ENCODE peak calls at places on chromosomes 3 and 15, in five cellular contexts. F is SK-N-SH, R is stomach, H is HCT116, V is spleen. W is an unnamed sample. For H3K27me3, the result is how much of the 10 kb centered on the place peaks cover.

GRCh38 chr3:73656241-73656890 is 31.6 kb upstream of the PDZRN3 start:
- DNase-seq in V (no peak), H (no peak), R (no peak), F (no peak), W (peak)

GRCh38 chr15:40307421-40308165 is at the start of gene PLCB2:
- DNase-seq in H (no peak), F (no peak), R (no peak), V (peak), W (no peak)

GRCh38 chr3:52532517-52532837 is 1.2 kb downstream of the NT5DC2 start:
- DNase-seq in V (peak), R (peak), F (peak), H (no peak), W (no peak)

GRCh38 chr3:54121404-54122045 is 827 bp upstream of the CACNA2D3 start:
- DNase-seq in V (no peak), H (no peak), F (peak), R (no peak), W (no peak)

GRCh38 chr3:11306815-11307589 is 34.8 kb downstream of the ATG7 start:
- DNase-seq in V (no peak), H (no peak), F (no peak), R (no peak), W (no peak)

GRCh38 chr3:71721002-71721401 is 4.2 kb downstream of the EIF4E3 start:
- DNase-seq in V (no peak), R (no peak), F (no peak), H (no peak), W (no peak)

GRCh38 chr15:60407406-60407805 is 9.6 kb upstream of the ANXA2 start:
- DNase-seq in H (no peak), R (no peak), V (no peak), F (no peak), W (peak)

GRCh38 chr15:88982304-88982945 is 69.2 kb upstream of the MFGE8 start:
- DNase-seq in H (no peak), R (no peak), F (peak), V (no peak), W (no peak)

GRCh38 chr3:33578325-33579180 is 138.3 kb upstream of the UBP1 start:
- DNase-seq in V (no peak), R (no peak), F (no peak), H (no peak), W (peak)

GRCh38 chr15:56254270-56254669 is 10.6 kb upstream of the RFX7 start:
- DNase-seq in V (no peak), F (no peak), R (no peak), H (no peak), W (no peak)

GRCh38 chr3:183287301-183287971 is 34.4 kb downstream of the B3GNT5 start:
- DNase-seq in R (no peak), V (no peak), F (no peak), H (no peak), W (no peak)

GRCh38 chr3:25843332-25843731 is 53.4 kb downstream of the OXSM start:
- DNase-seq in H (no peak), F (no peak), R (no peak), V (no peak), W (no peak)

GRCh38 chr15:37098468-37099320 is 1.7 kb downstream of the MEIS2 start:
- DNase-seq in R (no peak), F (peak), H (no peak), V (peak), W (no peak)

GRCh38 chr15:99347609-99348008 is 96.3 kb downstream of the LRRC28 start:
- DNase-seq in H (no peak), V (no peak), F (no peak), R (no peak), W (no peak)

GRCh38 chr3:151047636-151048035 is 37.8 kb upstream of the MED12L start:
- DNase-seq in R (no peak), F (no peak), H (peak), V (no peak), W (no peak)

GRCh38 chr15:101309436-101310162 is 14.6 kb upstream of the SNRPA1 start:
- DNase-seq in V (peak), F (no peak), R (peak), H (no peak), W (no peak)

GRCh38 chr3:126147932-126148683 is 32.3 kb downstream of the ALDH1L1 start:
- DNase-seq in F (no peak), H (no peak), V (peak), R (no peak), W (no peak)

GRCh38 chr3:57227930-57228733 is 603 bp downstream of the APPL1 start:
- DNase-seq in V (peak), R (peak), H (no peak), F (peak), W (no peak)

GRCh38 chr3:46935989-46936620 is 40.4 kb downstream of the CCDC12 start:
- DNase-seq in V (peak), H (no peak), F (no peak), R (no peak), W (no peak)

GRCh38 chr15:35293353-35294130 is 208.4 kb upstream of the NANOGP8 start:
- DNase-seq in V (no peak), R (no peak), F (peak), H (peak), W (peak)

GRCh38 chr15:64137226-64137833 is 14.2 kb upstream of the SNX22 start:
- DNase-seq in F (no peak), V (peak), R (no peak), H (no peak), W (no peak)

GRCh38 chr15:90857883-90858443 is 10.4 kb upstream of the FURIN start:
- DNase-seq in H (no peak), V (no peak), R (no peak), F (no peak), W (no peak)

GRCh38 chr3:160448845-160449659 is 534 bp downstream of the TRIM59 start:
- DNase-seq in V (peak), F (peak), R (no peak), H (no peak), W (no peak)

GRCh38 chr3:29465836-29466235 is 185.0 kb downstream of the RBMS3 start:
- DNase-seq in R (no peak), H (no peak), F (peak), V (no peak), W (peak)

GRCh38 chr3:95438274-95438673 is 1375.4 kb downstream of the NSUN3 start:
- DNase-seq in V (no peak), F (no peak), H (no peak), R (no peak), W (no peak)

GRCh38 chr15:51629612-51630011 is 7.0 kb upstream of the DMXL2 start:
- DNase-seq in R (no peak), F (no peak), V (no peak), H (no peak), W (no peak)

GRCh38 chr3:190239325-190239724 is 82.9 kb downstream of the CLDN1 start:
- DNase-seq in V (no peak), H (no peak), F (no peak), R (no peak), W (no peak)

GRCh38 chr15:93027413-93027812 is 61.6 kb downstream of the RGMA start:
- DNase-seq in H (no peak), F (no peak), R (no peak), V (peak), W (no peak)

DNA sequence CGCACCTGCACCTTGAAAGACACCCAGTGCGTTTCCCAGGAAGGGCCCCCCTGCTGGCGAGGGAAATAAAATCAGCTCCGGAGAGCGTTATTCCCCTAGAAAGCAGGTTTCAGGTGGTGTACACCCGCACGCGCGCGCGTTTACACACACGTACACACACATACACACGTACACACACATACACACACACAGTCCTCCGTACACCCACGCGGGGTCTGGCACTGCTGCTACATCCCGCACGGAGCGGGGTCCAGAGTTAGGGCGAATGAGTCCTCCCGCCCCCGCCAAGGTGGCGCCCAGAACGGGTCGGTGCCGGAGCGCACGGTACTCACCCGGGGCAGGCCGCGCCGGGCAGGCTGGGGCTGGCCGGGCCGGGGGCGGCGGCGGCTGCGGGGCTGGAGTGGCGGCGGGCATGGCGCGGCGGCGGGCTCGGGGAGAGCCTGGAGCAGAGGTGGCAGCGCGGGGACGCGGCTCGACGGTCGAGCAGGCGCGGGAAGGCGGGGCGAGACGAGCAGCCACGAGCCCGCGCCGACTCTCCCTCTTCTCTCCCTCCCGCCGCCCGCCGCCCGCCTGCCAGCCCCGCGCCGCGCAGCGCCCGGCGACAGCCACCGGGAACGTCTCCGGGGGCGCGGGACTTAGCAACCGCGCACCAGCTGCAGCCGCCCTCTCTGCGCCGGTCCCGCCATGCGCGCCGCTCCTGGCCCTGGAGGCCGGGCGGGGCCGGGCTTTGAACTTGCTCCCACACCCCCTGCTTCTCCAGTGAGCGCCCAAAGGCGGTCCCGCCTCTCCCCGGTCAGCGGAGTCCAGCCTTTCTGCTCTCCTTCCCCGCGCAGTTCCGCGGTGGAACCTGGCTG is at the start of gene DCLK3:
- DNase-seq in F (peak), H (no peak), V (peak), R (no peak), W (no peak)
- H3K4me3 ChIP-seq in F (no peak), H (no peak), V (peak), R (peak), W (no peak)

DNA sequence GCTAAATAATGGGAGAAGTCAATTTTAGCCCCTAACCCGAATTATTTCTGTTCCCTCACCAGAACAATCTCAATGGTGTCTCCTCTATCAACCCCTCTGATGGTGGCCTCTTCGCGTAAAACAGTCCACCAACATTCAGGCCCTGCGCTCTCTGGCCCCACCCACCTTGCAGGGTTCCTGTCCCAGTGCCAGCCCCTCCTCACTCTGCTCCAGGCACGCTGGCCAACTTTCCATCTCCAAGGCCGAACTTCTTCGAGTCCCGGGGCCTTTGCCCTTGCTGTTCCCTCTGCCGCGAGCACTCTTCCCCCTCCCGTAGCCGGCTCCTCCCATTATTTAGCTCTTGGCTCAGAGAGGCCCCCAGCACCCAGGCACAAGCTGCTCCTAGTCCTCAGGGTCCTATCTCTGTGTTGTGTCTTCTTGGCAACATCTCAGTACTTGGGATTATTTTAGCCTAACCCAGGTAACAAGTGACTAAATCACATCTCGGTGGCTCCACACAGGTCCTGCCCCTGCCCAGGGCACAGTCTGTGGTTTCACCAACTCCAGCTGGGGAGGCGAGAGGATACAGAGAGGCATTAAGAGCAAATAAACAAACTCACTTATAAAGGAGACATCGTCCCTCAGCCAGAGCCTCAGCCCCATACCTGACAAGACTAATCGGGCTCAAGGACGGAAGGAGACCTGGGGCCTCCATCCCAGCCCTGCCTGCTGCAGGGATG is 19.6 kb upstream of the IQSEC1 start:
- DNase-seq in F (no peak), R (peak), V (no peak), H (no peak), W (no peak)
- TF ChIP-seq CTCF in F (no peak), R (no peak), V (no peak), H (no peak), W (no peak)

DNA sequence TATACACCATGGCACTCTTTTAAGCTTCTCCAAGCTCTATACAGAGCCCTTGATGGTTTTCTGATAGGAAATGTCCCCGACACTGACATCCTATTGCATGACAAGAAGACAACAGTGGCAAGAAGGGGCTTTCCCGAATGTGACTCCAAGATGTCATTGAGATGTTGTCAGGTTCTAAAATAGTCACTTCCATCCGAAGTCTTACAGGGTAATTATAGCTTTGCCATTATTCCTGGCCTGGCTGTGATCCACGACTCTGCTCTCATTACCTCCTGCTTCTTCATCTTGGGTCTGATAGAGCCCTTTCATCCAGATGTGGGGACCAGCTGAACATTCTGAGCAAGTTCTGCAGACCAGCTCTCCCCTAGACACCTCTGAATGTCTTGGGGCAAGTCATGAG is 40.6 kb upstream of the ADAMTS9 start:
- DNase-seq in H (no peak), F (no peak), R (no peak), V (no peak), W (no peak)
- H3K27me3 ChIP-seq in H (under half), F (under half), R (under half), V (under half), W (under half)

GRCh38 chr3:158097141-158097540 is 9.1 kb downstream of the SHOX2 start:
- DNase-seq in H (no peak), R (no peak), V (no peak), F (no peak), W (no peak)
- H3K4me3 ChIP-seq in H (no peak), R (no peak), V (no peak), F (no peak), W (no peak)

DNA sequence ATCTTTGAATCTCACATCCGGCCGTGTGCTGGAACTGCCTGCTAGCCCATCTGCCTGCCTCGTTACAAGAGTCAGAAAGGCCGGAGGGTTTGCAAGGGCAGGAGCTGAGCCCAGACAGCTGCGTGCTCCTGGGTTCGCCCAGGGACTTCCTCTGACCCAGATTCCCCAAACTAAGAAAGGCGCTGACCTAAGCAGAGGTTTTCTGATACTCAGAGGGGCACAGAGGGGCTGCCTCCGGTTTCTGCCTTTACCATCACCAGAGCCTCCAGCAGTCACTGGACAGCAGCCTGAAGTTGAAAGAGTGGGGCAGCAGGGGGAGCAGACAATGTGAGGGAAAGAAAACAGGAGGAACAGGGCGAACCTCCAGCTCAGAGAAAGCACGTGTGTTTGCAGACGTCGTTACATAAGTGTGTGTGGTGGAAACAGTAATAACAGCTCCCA is 33.4 kb upstream of the RAD18 start:
- DNase-seq in R (peak), F (no peak), V (peak), H (no peak), W (peak)
- TF ChIP-seq CTCF in R (no peak), F (no peak), V (no peak), H (no peak), W (peak)

GRCh38 chr3:13122101-13123055 is 49.1 kb upstream of the IQSEC1 start:
- DNase-seq in F (no peak), H (no peak), V (peak), R (no peak), W (no peak)
- H3K27me3 ChIP-seq in F (under half), H (under half), V (under half), R (under half), W (under half)